ENCODE peak calls at places on chromosomes 13 and 19, in four cellular contexts. E is Peyer's patch, R is IMR-90, W is AG04449. M is an unnamed sample.

GRCh38 chr13:24638096-24638495 is 42.1 kb upstream of the ATP12A start:
- DNase-seq in E (no peak), R (no peak), W (no peak), M (no peak)

GRCh38 chr19:15812059-15812722 is 3.3 kb downstream of the OR10H1 start:
- DNase-seq in E (no peak), R (no peak), W (no peak), M (no peak)

GRCh38 chr13:102558029-102558428 is 38.8 kb upstream of the TPP2 start:
- DNase-seq in E (no peak), R (no peak), W (no peak), M (no peak)

GRCh38 chr13:19845758-19846157 is 17.7 kb downstream of the ZMYM5 start:
- DNase-seq in E (no peak), R (peak), W (peak), M (peak)

GRCh38 chr19:46493236-46494114 is 2.2 kb downstream of the PNMA8B start:
- DNase-seq in E (no peak), R (no peak), W (no peak), M (peak)

GRCh38 chr13:36207672-36208071 is 6.7 kb downstream of the SOHLH2 start:
- DNase-seq in E (no peak), R (no peak), W (no peak), M (no peak)

GRCh38 chr19:53157601-53158000 is 1.3 kb downstream of the ZNF347 start:
- DNase-seq in E (no peak), R (peak), W (no peak), M (peak)

GRCh38 chr13:113997845-113998751 is 24.2 kb upstream of the C13orf46 start:
- DNase-seq in E (no peak), R (peak), W (no peak), M (peak)

GRCh38 chr19:18718846-18719458 is 35.5 kb downstream of the CRTC1 start:
- DNase-seq in E (no peak), R (no peak), W (no peak), M (no peak)

GRCh38 chr19:44905437-44906160 is at the start of gene APOE:
- DNase-seq in E (no peak), R (no peak), W (no peak), M (peak)
- H3K4me3 ChIP-seq in E (peak), R (peak), W (peak), M (peak)

GRCh38 chr13:61029064-61029463 is 386.6 kb downstream of the PCDH20 start:
- DNase-seq in E (no peak), R (no peak), W (no peak), M (no peak)
- TF ChIP-seq CTCF in E (no peak), R (no peak), W (no peak), M (no peak)

GRCh38 chr19:1751367-1752008 is 1.8 kb upstream of the ONECUT3 start:
- DNase-seq in E (no peak), R (no peak), W (no peak), M (no peak)

GRCh38 chr19:1752009-1752756 is 1.1 kb upstream of the ONECUT3 start:
- DNase-seq in E (no peak), R (no peak), W (no peak), M (no peak)

GRCh38 chr19:1749373-1750342 is 3.6 kb upstream of the ONECUT3 start:
- DNase-seq in E (no peak), R (no peak), W (no peak), M (no peak)

GRCh38 chr19:1748703-1749341 is 4.5 kb upstream of the ONECUT3 start:
- DNase-seq in E (no peak), R (no peak), W (no peak), M (no peak)

DNA sequence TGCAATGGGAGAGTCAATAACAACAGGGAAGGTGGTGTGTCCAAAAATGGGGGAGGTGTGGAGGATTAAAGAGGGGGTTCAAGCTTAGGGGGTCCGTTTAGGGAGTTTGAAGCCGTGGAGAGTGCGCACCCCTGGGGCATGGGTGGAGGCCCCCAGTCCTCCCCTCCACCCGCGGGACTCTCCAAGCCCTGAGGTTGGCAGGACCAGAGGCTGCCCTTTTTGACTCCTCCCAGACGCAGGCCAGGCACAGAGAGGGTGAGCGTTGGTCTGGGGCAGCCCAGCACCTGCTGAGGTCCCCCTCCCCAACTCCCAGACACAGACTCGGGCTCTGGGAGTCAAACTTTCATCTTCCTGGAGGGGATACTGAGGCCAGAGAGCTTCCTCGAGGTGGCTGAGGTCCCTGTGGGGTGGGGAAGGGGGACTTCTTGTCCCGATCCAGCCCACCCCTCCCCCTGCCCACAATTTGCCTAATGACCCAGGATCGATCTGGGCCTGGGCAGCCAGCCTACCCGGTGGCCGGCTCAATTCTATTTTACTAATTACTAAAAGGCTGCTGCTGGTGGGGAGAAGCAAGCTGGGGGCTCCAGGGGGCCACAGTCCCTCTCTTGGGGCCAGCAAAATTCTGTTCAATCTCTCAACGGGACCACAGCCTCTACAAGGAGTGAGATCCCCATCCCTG is 2.8 kb upstream of the ONECUT3 start:
- DNase-seq in E (no peak), R (no peak), W (no peak), M (no peak)
- H3K4me3 ChIP-seq in E (no peak), R (no peak), W (no peak), M (no peak)

DNA sequence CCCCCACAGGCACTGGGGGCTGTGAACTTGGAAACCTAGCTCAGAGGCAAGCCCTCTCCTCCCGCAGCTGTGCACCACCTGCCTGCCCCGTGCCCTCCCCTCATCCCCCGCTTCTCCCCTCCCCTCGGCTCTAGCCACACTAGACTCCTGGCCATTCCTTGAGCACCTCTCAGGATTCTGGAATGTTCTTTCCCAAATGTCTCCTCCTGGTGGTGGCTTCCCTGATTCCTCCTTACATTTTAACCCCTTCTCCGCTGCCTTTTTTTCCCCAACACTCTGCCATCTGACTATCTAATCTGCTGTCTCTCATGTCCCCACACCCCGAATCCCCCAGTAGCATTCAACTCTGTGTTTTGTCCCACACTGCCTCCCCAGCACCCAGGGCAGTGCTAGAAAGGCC is 6.7 kb downstream of the NANOS3 start:
- DNase-seq in E (no peak), R (no peak), W (no peak), M (no peak)
- TF ChIP-seq CTCF in E (no peak), R (peak), W (peak), M (peak)

GRCh38 chr19:9838324-9838723 is 3.2 kb downstream of the PIN1 start:
- DNase-seq in E (no peak), R (no peak), W (no peak), M (no peak)

GRCh38 chr19:9842834-9843625 is 7.9 kb downstream of the PIN1 start:
- DNase-seq in E (no peak), R (no peak), W (no peak), M (no peak)

GRCh38 chr19:9835507-9835949 is 410 bp downstream of the PIN1 start:
- DNase-seq in E (no peak), R (no peak), W (no peak), M (no peak)

GRCh38 chr19:9836021-9836420 is 903 bp downstream of the PIN1 start:
- DNase-seq in E (no peak), R (peak), W (no peak), M (peak)

DNA sequence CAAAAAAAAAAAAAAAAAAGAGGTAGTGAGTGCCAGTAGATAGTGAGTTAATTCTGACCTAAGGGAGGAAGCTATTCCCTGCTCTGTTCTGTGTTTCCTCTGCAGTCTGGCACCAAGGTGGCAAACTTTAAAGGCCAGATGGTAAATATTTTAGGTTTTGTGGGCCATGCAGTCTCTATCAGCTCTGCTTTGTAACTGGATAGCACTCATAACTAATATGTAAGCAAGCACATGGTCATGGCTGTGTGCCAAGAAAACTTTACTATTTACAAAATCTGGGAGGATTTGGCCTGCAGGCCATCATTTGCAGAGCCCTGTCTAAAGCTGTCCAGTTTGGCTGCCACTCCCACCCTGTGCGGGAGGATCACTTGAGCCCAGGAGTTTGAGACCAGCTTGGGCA is 4.3 kb downstream of the PIN1 start:
- DNase-seq in E (no peak), R (peak), W (no peak), M (peak)
- H3K4me3 ChIP-seq in E (no peak), R (no peak), W (no peak), M (no peak)

DNA sequence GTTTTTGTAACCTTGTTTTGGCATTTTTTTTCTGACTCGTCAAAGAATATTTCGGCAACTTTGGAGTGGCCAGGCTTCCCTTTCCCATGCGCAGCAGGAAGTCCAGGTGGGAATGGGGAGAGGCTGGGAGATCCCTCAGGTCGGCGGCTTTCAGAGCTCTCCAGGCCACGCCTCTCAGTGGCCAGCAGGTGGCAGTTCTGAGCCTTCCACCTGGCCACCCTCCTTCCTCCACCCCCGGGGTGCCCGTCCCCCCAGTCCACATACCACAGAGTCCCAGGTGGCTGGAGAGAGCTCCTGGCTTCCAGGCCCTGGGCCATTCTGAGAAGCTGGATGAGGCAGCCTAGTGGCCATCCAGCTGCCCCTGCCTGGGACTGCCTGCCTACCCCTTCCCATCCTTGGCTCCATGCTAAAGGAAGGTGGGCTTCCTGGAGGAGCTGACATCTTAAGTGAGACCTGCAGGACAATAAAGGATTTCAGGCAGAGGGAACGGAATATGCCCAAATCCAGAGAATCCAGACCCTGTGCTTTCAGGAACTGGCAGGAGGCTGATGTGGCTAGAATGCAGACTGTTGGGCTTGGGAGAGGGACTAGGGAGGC is 46.3 kb downstream of the CCNE1 start:
- DNase-seq in E (no peak), R (no peak), W (no peak), M (no peak)
- TF ChIP-seq CTCF in E (peak), R (peak), W (peak), M (peak)

DNA sequence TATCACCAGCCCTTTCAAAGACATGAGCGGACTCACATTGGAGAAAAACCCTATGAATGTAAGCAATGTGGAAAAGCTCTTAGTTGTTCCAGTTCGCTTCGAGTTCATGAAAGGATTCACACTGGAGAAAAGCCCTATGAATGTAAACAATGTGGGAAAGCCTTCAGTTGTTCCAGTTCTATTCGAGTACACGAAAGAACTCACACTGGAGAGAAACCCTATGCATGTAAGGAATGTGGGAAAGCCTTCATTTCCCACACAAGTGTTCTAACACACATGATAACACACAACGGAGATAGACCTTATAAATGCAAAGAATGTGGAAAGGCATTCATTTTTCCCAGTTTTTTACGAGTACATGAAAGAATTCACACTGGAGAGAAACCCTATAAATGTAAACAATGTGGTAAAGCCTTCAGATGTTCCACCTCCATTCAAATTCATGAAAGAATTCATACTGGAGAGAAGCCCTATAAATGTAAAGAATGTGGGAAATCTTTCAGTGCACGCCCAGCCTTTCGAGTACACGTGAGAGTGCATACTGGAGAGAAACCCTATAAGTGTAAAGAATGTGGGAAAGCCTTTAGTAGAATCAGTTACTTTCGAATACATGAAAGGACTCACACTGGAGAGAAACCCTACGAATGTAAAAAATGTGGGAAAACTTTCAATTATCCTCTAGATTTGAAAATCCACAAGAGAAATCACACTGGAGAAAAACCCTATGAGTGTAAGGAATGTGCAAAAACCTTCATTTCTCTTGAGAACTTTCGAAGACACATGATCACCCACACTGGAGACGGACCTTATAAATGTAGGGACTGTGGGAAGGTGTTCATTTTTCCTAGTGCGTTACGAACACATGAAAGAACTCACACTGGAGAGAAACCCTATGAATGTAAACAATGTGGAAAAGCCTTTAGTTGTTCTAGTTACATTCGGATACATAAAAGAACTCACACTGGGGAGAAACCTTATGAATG is 17.6 kb downstream of the ZNF791 start:
- DNase-seq in E (no peak), R (peak), W (no peak), M (peak)
- H3K4me3 ChIP-seq in E (no peak), R (no peak), W (no peak), M (no peak)

DNA sequence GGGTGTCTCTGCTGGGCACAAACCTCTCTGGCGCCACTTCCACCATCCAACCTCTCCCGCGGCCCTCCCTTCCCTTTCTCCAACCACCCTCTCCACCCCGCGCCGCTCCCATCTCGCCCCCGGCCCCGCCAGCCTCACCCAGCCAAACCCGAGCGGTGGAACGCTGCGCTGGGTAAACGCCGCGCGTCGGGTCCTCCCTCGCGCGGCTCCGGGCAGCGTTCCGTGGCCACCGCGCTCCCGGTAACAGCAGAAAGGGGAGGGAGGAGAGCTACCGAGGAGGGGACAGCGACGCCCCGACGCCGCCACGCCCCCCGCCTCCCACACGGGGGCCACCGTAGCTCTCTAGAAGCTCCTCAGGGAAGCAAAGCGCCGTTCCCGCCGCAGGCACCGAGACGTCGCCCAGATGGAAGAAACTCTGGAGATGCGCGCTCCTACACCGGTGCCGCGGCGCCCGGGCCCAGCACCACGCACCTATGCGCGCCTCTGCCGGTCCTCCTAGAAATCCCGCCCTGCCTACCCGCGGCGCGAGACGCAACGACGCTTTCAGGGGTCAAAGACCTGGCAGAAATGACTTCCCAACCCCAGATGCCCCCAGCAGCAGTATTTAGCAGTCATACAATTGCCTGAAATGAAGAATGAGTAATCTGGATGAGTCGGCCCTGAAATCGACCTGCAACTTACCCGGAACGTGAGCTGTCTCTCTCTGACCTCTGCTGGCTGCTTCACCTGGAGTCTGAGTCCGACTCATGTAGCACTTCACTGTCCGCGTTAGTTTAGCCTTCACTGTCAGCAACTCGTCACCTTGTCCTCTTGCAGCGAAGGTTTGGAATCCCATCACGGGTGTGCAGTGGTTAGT is at the start of gene RUBCNL:
- DNase-seq in E (peak), R (no peak), W (no peak), M (no peak)
- TF ChIP-seq CTCF in E (peak), R (no peak), W (no peak), M (no peak)

DNA sequence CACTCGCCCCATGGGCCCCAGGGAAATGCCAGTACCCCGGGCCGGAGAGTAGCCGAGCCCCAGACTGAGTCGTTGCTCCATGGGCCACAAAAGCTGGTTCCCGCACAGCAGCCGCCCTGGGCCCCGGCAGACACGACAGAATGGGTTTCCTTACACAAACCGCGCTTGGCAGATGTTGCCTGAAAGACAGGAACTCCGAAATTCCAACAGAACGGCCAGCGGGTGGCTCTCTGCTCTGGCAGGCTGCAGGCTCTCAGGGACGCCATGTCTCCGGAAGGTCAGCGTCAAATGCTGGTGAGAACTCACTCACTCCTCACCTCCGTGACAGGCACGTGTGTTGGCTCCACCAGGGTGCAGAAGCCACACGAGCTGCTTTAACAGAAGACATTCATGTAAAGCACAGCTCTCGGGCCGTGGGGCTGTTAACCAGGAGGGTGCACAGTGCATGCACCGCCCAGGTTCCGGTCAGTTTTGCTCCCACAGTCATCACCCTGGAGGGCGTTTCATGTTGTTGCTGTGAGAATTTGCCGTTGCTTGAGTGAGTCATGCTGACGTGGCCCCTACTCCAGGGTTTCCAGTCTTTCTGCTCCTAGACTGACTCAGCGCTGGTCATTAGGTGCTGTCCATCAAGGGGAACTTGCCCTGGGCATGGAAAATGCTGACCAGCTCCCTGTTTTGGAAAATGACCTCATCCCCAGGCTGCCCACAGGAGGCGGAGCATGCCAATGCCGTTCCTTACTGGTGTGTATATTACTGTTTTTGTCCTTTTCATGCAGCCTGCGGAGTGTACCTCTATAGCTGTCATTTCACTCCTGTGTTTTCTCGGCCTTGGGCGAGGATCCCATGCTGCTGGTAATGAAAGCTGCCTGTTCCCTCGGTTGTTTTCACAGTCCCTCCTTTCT is 44.8 kb downstream of the ANKRD10 start:
- DNase-seq in E (no peak), R (peak), W (peak), M (peak)
- H3K4me3 ChIP-seq in E (peak), R (peak), W (peak), M (peak)